ENCODE peak calls at places on chromosomes 6 and 20, in six cellular contexts. J is B cell, D is PC-3, E is body of pancreas, I is nephron progenitor cell, F is lower leg skin. O is an unnamed sample.

GRCh38 chr20:21981607-21982344 is 276.3 kb downstream of the PAX1 start:
- DNase-seq in F (no peak), I (no peak), J (no peak), D (peak), E (no peak), O (no peak)

GRCh38 chr6:47794577-47795135 is 12.8 kb downstream of the OPN5 start:
- DNase-seq in J (no peak), E (no peak), I (no peak), F (no peak), D (no peak), O (no peak)

GRCh38 chr20:4088766-4089165 is 73.4 kb upstream of the RNF24 start:
- DNase-seq in E (no peak), F (no peak), I (no peak), D (no peak), J (no peak), O (no peak)

GRCh38 chr6:163226836-163227485 is 187.6 kb upstream of the QKI start:
- DNase-seq in E (no peak), J (no peak), F (no peak), I (no peak), D (peak), O (no peak)

GRCh38 chr6:48610846-48611245 is 499.8 kb upstream of the PTCHD4 start:
- DNase-seq in D (peak), I (no peak), F (no peak), J (no peak), E (no peak), O (no peak)

GRCh38 chr6:84428300-84428907 is 201.0 kb upstream of the CEP162 start:
- DNase-seq in I (peak), D (peak), E (peak), F (no peak), J (no peak), O (peak)

GRCh38 chr6:88380618-88381288 is 214.6 kb upstream of the CNR1 start:
- DNase-seq in E (no peak), D (no peak), J (no peak), I (no peak), F (no peak), O (no peak)

GRCh38 chr20:61692476-61692875 is 373.2 kb downstream of the TAF4 start:
- DNase-seq in F (no peak), D (no peak), E (no peak), J (no peak), I (no peak), O (no peak)

GRCh38 chr6:26251354-26252081 is 113.5 kb upstream of the BTN3A2 start:
- DNase-seq in D (peak), E (no peak), J (peak), I (peak), F (peak), O (peak)

GRCh38 chr6:97885230-97885772 is 602.3 kb upstream of the MMS22L start:
- DNase-seq in I (no peak), D (no peak), F (no peak), J (no peak), E (no peak), O (no peak)

GRCh38 chr20:24637941-24638340 is 168.5 kb downstream of the SYNDIG1 start:
- DNase-seq in I (no peak), F (peak), J (no peak), D (no peak), E (no peak), O (no peak)

GRCh38 chr20:61391812-61392520 is 139.9 kb downstream of the CDH4 start:
- DNase-seq in D (no peak), F (no peak), E (no peak), I (no peak), J (no peak), O (no peak)

GRCh38 chr6:43758617-43759050 is 11.4 kb upstream of the VEGFA start:
- DNase-seq in J (peak), F (peak), D (peak), E (no peak), I (peak), O (peak)

GRCh38 chr6:101395345-101395744 is 1.8 kb downstream of the GRIK2 start:
- DNase-seq in F (no peak), I (no peak), J (no peak), D (peak), E (no peak), O (no peak)
- TF ChIP-seq CTCF in F (no peak), I (no peak), J (no peak), D (peak), E (no peak), O (peak)

GRCh38 chr20:8132015-8132631 is at the start of gene PLCB1:
- DNase-seq in F (peak), I (peak), J (peak), D (peak), E (peak), O (peak)
- TF ChIP-seq CTCF in F (no peak), I (peak), J (peak), D (peak), E (peak), O (peak)

DNA sequence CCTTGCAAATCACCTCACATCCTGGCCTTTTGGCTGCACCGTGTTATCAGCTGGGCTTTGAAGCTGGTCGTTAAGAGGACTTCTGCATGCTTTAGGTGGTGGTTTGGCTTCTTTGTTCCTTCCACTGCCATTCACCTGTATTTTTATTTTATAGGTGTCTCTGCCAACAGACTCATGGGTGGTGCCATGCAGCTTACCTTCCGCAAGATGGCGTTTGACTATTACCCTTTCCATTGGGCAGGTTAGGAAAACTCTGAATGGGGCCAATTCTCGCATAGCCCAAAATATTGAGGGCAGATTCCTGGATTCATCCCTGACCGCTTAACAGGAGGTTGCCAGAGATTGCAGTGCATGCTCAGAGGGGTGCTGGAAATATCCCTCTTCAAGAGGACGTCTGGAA is 32.4 kb downstream of the TAF11 start:
- DNase-seq in D (no peak), F (no peak), E (no peak), I (no peak), J (no peak), O (no peak)
- TF ChIP-seq CTCF in D (peak), F (no peak), E (no peak), I (no peak), J (no peak), O (no peak)

DNA sequence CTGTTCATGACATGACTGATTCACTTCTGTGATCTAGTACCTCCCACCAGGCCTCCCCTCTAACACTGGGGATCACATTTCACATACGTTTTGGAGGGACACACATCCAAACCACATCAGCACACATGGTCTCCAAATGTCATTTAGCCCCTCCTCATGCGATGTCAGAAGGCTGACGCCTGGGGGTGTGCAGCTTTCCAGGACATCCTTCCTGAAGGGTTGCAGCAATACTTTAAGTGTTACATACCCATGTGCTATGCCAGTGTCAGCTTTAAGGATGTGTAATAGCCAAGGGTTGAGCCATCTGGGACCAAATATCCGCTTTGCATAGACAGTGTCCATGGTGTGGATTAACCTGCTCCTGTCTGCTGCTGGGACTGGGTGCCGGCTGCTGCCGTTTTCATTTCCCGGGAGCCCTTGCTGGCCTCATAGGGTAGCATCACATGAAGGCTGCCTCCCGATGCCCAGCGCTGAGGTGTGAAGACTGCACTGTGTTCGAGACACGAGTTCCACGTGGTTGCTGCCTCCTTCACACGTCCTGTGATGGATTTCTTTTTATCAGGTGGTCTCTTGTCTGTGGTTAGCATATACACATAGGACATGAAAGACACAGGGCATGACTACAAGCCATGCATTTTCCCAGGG is 219.0 kb downstream of the THBS2 start:
- DNase-seq in J (no peak), D (no peak), I (no peak), E (no peak), F (peak), O (no peak)
- TF ChIP-seq CTCF in J (no peak), D (no peak), I (no peak), E (no peak), F (no peak), O (no peak)

GRCh38 chr6:66421570-66421969 is 714.5 kb upstream of the EYS start:
- DNase-seq in F (no peak), I (peak), D (peak), J (no peak), E (no peak), O (no peak)
- TF ChIP-seq CTCF in F (no peak), I (peak), D (peak), J (no peak), E (no peak), O (no peak)

DNA sequence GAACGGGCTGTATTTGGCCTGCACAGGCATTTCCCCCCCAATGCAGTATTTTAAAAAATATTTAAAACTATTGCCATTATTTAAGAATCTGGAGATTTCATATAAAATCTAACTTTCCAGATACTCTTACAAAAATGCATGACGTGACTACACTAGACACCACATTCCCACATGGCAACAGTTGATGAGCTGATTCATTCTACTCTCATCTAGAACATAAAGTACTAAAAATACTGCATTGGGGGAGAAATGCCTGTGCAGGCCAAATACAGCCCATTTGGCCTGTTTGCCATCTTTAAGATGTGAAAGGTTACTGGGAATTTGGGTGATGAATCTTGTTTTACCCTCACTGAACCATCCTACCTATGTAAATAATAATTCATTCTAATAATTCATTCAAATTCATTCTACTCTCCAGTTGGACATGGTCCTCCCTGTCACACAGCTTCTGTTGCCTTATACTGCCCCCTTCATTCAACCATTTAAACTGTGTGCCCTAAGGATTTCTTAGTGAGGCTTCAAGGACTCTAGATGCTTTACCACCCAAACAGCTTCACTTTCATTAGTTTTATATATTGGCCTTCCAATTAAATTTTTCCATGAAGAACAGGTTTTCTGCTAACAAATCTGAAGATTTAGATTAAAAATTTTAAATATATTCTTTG is 6.9 kb upstream of the ZSCAN16 start:
- DNase-seq in J (no peak), F (no peak), I (no peak), E (no peak), D (peak), O (no peak)
- TF ChIP-seq CTCF in J (no peak), F (no peak), I (no peak), E (no peak), D (peak), O (no peak)

GRCh38 chr6:130364224-130364780 is 1.5 kb upstream of the TMEM200A start:
- DNase-seq in F (no peak), J (no peak), I (no peak), D (no peak), E (no peak), O (no peak)

GRCh38 chr6:130365166-130366010 is 429 bp upstream of the TMEM200A start:
- DNase-seq in F (peak), E (peak), D (peak), J (peak), I (peak), O (no peak)

GRCh38 chr6:130369821-130370220 is 4.0 kb downstream of the TMEM200A start:
- DNase-seq in I (no peak), D (no peak), J (no peak), E (no peak), F (no peak), O (no peak)

GRCh38 chr6:130367767-130368166 is 1.9 kb downstream of the TMEM200A start:
- DNase-seq in J (no peak), I (no peak), E (no peak), D (no peak), F (no peak), O (no peak)

DNA sequence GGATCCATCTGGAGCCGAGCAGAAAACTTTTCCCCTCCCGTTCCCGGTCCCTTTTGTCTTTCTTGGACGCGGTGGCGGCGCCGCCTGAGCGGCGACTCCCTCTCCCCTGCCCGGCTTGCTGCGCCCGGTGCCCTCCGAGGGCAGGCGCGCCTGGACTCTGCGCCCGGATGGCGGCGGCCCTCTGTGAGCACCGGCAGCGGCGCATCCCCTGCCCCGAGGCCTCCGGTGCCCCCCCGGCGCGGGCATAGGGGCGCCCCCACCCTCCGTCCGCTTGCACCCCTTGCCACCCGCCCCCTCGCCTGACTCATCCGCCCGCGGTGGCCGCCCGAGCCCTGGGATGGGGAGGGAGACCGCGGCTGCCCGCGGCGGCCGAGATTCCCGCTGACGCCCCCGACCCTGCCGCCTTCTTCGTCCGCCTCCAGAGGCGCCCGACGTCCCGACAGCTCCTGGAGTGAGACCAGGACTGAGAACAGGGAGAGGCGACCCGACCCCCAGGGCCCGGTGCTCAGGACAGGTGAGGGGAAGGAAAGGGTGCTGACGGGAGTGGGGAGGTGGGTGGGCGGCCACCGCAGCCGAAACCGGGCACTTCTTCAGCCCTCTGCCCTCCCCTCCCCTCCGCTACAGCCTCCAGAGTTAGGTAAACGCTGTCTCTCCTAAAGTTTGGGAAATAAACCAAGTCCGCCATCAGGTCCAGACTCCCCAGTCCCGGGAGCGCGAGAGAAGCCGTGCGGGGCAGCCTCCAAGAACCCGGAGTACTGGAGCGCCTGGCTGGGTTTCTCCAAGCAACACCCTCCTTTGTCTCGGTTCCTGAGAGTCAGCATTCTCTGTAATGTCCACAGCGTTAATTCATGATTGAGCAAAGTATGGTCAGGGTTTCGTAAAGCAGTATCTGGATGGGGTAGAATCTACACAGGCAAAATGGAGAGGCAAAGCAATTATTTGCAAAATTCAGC is at the start of gene TMEM200A:
- DNase-seq in I (peak), D (no peak), J (peak), F (peak), E (peak), O (no peak)
- TF ChIP-seq CTCF in I (no peak), D (peak), J (no peak), F (no peak), E (no peak), O (no peak)

GRCh38 chr20:52532674-52533073 is 341.1 kb upstream of the ZFP64 start:
- DNase-seq in E (no peak), F (no peak), D (no peak), J (no peak), I (no peak), O (no peak)
- TF ChIP-seq CTCF in E (no peak), F (no peak), D (no peak), J (no peak), I (no peak), O (no peak)

DNA sequence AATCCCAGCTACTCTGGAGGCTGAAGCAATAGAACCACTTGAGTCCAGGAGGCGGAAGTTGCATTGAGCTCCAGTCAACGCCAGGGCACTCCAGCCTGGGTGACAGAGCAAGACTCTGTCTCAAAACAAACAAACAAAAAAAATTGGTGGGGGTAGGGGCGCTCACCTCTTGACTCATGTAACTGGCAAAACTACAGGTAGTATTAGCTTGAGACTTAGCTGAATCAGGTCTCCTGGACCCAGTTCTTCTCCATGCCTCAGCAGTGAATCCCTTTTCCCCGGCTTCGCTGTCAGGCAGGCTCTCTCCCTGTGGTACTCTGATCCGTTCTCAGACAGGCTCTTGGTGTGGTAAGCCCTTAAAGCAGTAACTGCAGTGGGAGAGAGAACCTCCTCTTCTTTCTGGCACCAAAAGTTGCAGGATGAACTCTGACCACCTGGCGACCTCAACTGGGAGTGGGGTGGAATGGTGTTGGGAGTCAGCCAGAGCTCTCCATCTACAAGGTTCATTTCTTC is 12.9 kb downstream of the SLC9A8 start:
- DNase-seq in F (no peak), E (no peak), J (no peak), I (no peak), D (peak), O (no peak)
- TF ChIP-seq CTCF in F (no peak), E (no peak), J (no peak), I (no peak), D (no peak), O (no peak)

GRCh38 chr20:53190225-53190624 is 218.1 kb downstream of the TSHZ2 start:
- DNase-seq in F (peak), E (no peak), J (no peak), D (no peak), I (no peak), O (no peak)
- TF ChIP-seq CTCF in F (no peak), E (no peak), J (no peak), D (no peak), I (no peak), O (peak)

O was measured in DND-41.